ENCODE peak calls at places on chromosomes 5 and 9, in six cellular contexts. A is H9, H is IMR-90, R is H1, E is trophoblast cell, W is mesenchymal stem cell. O is an unnamed sample.

GRCh38 chr5:144142826-144143167 is 27.7 kb downstream of the YIPF5 start:
- DNase-seq in H (no peak), W (no peak), E (no peak), A (no peak), R (no peak), O (no peak)

GRCh38 chr9:4344946-4345345 is 45.1 kb upstream of the GLIS3 start:
- DNase-seq in A (no peak), R (no peak), E (no peak), H (no peak), W (no peak), O (no peak)

GRCh38 chr9:83701769-83702168 is 6.0 kb downstream of the UBQLN1 start:
- DNase-seq in E (no peak), R (no peak), A (no peak), H (peak; percentile 54), W (peak; percentile 22), O (no peak)

GRCh38 chr9:125659954-125660353 is 47.1 kb downstream of the MAPKAP1 start:
- DNase-seq in W (peak; percentile 91), H (peak; percentile 90), E (no peak), A (no peak), R (no peak), O (no peak)

GRCh38 chr9:17462869-17463464 is 115.9 kb upstream of the SH3GL2 start:
- DNase-seq in W (peak; percentile 62), A (no peak), H (peak; percentile 78), R (no peak), E (peak; percentile 27), O (peak; percentile 47)

GRCh38 chr5:18048449-18048848 is 414.2 kb downstream of the TAF11L14 start:
- DNase-seq in H (no peak), A (no peak), E (no peak), W (no peak), R (no peak), O (no peak)

GRCh38 chr9:130327070-130327780 is 61.7 kb downstream of the HMCN2 start:
- DNase-seq in A (peak; percentile 84), E (no peak), W (no peak), R (no peak), H (no peak), O (no peak)

GRCh38 chr9:114299286-114300152 is 23.4 kb upstream of the ORM1 start:
- DNase-seq in R (no peak), W (no peak), H (no peak), E (no peak), A (no peak), O (no peak)

GRCh38 chr9:128061305-128061704 is 5.8 kb downstream of the NAIF1 start:
- DNase-seq in H (no peak), A (no peak), R (no peak), W (no peak), E (no peak), O (no peak)

GRCh38 chr9:68749579-68750159 is 44.6 kb downstream of the PIP5K1B start:
- DNase-seq in R (no peak), W (no peak), E (peak; percentile 93), H (no peak), A (no peak), O (no peak)

GRCh38 chr9:347667-348292 is 133.1 kb downstream of the DOCK8 start:
- DNase-seq in A (no peak), W (peak; percentile 3), H (peak; percentile 41), R (no peak), E (peak; percentile 3), O (peak; percentile 5)

GRCh38 chr9:94945191-94946144 is 219.0 kb downstream of the AOPEP start:
- DNase-seq in H (peak; percentile 96), E (peak; percentile 43), W (peak; percentile 92), R (no peak), A (no peak), O (no peak)

GRCh38 chr5:68658810-68659372 is 434.9 kb upstream of the SLC30A5 start:
- DNase-seq in H (no peak), E (no peak), A (no peak), W (no peak), R (no peak), O (no peak)

GRCh38 chr5:133195250-133195649 is 143.4 kb downstream of the HSPA4 start:
- DNase-seq in H (no peak), E (no peak), R (no peak), W (no peak), A (no peak), O (no peak)

GRCh38 chr5:149938272-149938671 is 6.3 kb downstream of the PDE6A start:
- DNase-seq in R (no peak), W (peak; percentile 69), H (peak; percentile 50), A (no peak), E (peak; percentile 18), O (no peak)

GRCh38 chr9:129225815-129226214 is 47.8 kb upstream of the IER5L start:
- DNase-seq in H (peak; percentile 73), R (no peak), E (no peak), A (peak; percentile 87), W (peak; percentile 94), O (peak; percentile 44)

GRCh38 chr9:127637322-127637847 is 25.3 kb downstream of the STXBP1 start:
- DNase-seq in R (no peak), E (no peak), A (no peak), W (peak; percentile 74), H (peak; percentile 87), O (no peak)

GRCh38 chr9:84759300-84759750 is 89.8 kb downstream of the NTRK2 start:
- DNase-seq in W (no peak), H (no peak), E (no peak), A (no peak), R (no peak), O (no peak)

GRCh38 chr5:74639538-74640449 is 734 bp downstream of the ENC1 start:
- DNase-seq in W (peak; percentile 68), H (peak; percentile 49), R (no peak), E (no peak), A (peak; percentile 43), O (no peak)

GRCh38 chr5:97078958-97079357 is 63.5 kb downstream of the LIX1 start:
- DNase-seq in H (peak; percentile 51), E (no peak), A (no peak), R (no peak), W (no peak), O (no peak)

GRCh38 chr5:98757978-98758377 is 15.5 kb upstream of the RGMB start:
- DNase-seq in W (no peak), R (no peak), H (no peak), A (no peak), E (no peak), O (no peak)

GRCh38 chr5:98750693-98751092 is 22.8 kb upstream of the RGMB start:
- DNase-seq in E (no peak), R (no peak), H (no peak), A (peak; percentile 81), W (peak; percentile 14), O (no peak)

GRCh38 chr5:98753507-98753906 is 20.0 kb upstream of the RGMB start:
- DNase-seq in H (no peak), W (no peak), E (no peak), A (peak; percentile 61), R (no peak), O (no peak)

DNA sequence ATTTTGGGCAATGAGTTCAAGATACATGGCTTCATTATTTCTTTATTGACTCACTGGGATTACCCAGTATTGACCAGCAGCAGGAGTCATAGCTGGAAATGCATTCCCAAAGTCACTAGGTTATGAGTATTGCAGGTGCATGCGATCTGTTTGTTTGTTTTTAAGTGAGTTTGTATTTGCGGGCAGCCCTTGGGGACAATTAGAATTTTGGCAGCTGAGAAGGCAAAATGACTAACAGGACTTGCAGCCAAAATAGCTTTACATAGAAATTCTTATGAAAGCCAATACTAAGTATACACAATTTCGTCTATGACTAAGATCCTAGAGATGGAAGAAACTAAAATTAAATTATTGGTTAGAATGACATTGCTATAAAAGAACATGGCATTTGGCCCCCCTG is 18.1 kb upstream of the RGMB start:
- DNase-seq in A (no peak), R (no peak), H (peak; percentile 90), E (no peak), W (no peak), O (no peak)
- H2BK5ac ChIP-seq in A (no peak overlapping the region), R (no peak overlapping the region), H (peak overlapping the region; percentile 79), E (no peak overlapping the region), W (no peak overlapping the region), O (no peak overlapping the region)

GRCh38 chr5:16453609-16454008 is 12.0 kb downstream of the ZNF622 start:
- DNase-seq in H (no peak), A (no peak), R (no peak), W (no peak), E (no peak), O (no peak)

GRCh38 chr5:16454686-16455085 is 10.9 kb downstream of the ZNF622 start:
- DNase-seq in H (no peak), A (no peak), W (no peak), R (no peak), E (no peak), O (no peak)

GRCh38 chr5:16457451-16457850 is 8.1 kb downstream of the ZNF622 start:
- DNase-seq in E (peak; percentile 17), A (no peak), H (no peak), W (no peak), R (no peak), O (no peak)

GRCh38 chr5:16456103-16456832 is 9.3 kb downstream of the ZNF622 start:
- DNase-seq in W (peak; percentile 88), R (no peak), H (peak; percentile 72), A (no peak), E (peak; percentile 42), O (peak; percentile 76)

GRCh38 chr5:16455670-16456069 is 9.9 kb downstream of the ZNF622 start:
- DNase-seq in H (no peak), W (no peak), E (no peak), R (no peak), A (no peak), O (no peak)
- H4K91ac ChIP-seq in H (no peak overlapping the region), W (peak overlapping the region; percentile 63), E (no peak overlapping the region), R (no peak overlapping the region), A (no peak overlapping the region), O (no peak overlapping the region)

GRCh38 chr5:61301345-61301744 is 30.7 kb upstream of the ZSWIM6 start:
- DNase-seq in R (no peak), H (peak; percentile 88), A (no peak), E (no peak), W (no peak), O (no peak)
- H3K27ac ChIP-seq in R (no peak overlapping the region), H (peak overlapping the region; percentile 93), A (no peak overlapping the region), E (no peak overlapping the region), W (peak overlapping the region; percentile 95), O (no peak overlapping the region)

DNA sequence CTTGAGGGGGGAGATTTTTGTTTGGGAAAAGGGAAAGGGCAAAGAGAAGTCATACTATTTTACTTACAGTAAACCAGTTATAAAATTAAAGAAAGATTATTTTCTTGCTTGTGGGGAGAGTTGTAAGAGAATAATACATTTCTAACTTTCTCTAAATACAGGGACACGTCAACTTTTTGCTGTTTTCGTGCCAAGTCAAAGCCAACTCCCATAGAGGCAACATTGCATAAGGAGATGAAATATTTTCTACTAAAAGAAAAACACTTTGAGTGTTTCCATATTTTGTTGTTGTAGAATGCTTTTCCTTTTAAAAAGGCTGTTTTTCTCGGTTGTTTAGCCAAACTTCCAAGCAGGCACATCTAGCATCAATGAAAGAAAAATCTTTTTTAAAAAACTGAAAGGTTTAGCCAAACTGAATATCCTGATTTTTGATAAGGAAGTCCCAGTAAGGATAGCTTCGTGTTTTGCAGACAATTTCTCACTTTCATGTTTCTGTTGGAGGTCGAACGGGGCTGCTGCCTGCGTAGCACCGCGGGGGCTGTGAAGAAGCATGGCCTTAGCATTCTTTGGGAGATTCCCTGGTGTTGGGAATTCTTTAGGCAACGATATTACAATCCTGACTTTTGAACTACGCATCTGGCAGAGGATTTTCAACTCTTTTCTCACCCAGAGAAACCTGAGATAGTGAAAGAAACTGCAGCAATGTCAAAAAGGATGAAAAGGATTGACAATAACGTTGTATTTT is 108.2 kb upstream of the FBXL7 start:
- DNase-seq in H (no peak), W (no peak), E (no peak), R (no peak), A (no peak), O (no peak)
- H2BK5ac ChIP-seq in H (no peak overlapping the region), W (no peak overlapping the region), E (no peak overlapping the region), R (no peak overlapping the region), A (no peak overlapping the region), O (no peak overlapping the region)

GRCh38 chr9:34252670-34253459 is 74.0 kb downstream of the UBAP1 start:
- DNase-seq in R (peak; percentile 31), A (peak; percentile 79), H (peak; percentile 54), E (peak; percentile 57), W (peak; percentile 64), O (peak; percentile 61)
- H4K91ac ChIP-seq in R (no peak overlapping the region), A (no peak overlapping the region), H (peak overlapping the region; percentile 22), E (no peak overlapping the region), W (no peak overlapping the region), O (no peak overlapping the region)

O was measured in neuronal stem cell.